ENCODE peak calls at places on chromosomes 16 and 17, in eight cellular contexts. N, S, U, K, F, L, W and V are unnamed samples.
A peak's percentile ranks its signal among the peaks of the same experiment; 100 is the strongest.

GRCh38 chr17:36697907-36698526 is 96.6 kb downstream of the MRM1 start:
- DNase-seq in U (peak; percentile 59), S (no peak), F (no peak), K (no peak), N (peak; percentile 37), W (no peak), L (no peak), V (peak; percentile 33)

GRCh38 chr17:61409301-61410099 is 9.9 kb downstream of the TBX2 start:
- DNase-seq in N (peak; percentile 55), F (no peak), L (peak; percentile 72), W (no peak), U (peak; percentile 73), S (peak; percentile 86), K (peak; percentile 76), V (peak; percentile 72)

GRCh38 chr17:1762906-1763829 is 1.3 kb downstream of the SERPINF1 start:
- DNase-seq in S (peak; percentile 52), U (peak; percentile 34), N (no peak), F (no peak), L (peak; percentile 94), K (no peak), W (no peak), V (no peak)

GRCh38 chr17:64575431-64575830 is 68.7 kb downstream of the CEP95 start:
- DNase-seq in W (no peak), K (no peak), S (no peak), F (no peak), N (no peak), U (no peak), L (no peak), V (no peak)

GRCh38 chr16:524274-525011 is 3.1 kb upstream of the CAPN15 start:
- DNase-seq in K (no peak), S (no peak), L (no peak), F (no peak), U (no peak), N (no peak), W (no peak), V (no peak)

GRCh38 chr17:34974179-34974578 is 6.1 kb upstream of the LIG3 start:
- DNase-seq in K (no peak), L (no peak), N (no peak), U (no peak), W (no peak), S (no peak), F (no peak), V (no peak)

GRCh38 chr17:72456026-72456569 is 335.3 kb downstream of the SOX9 start:
- DNase-seq in L (peak; percentile 40), U (no peak), S (no peak), W (no peak), F (no peak), K (peak; percentile 79), N (no peak), V (no peak)

GRCh38 chr17:36072431-36073121 is 8.5 kb downstream of the CCL18 start:
- DNase-seq in N (peak; percentile 83), S (peak; percentile 24), U (peak; percentile 90), W (peak; percentile 54), L (peak; percentile 39), F (peak; percentile 37), K (peak; percentile 76), V (no peak)

GRCh38 chr17:61504697-61505096 is 52.5 kb downstream of the TBX4 start:
- DNase-seq in N (no peak), S (no peak), U (no peak), F (no peak), L (peak; percentile 68), W (no peak), K (no peak), V (no peak)

GRCh38 chr16:3004319-3004718 is 8.4 kb upstream of the CLDN9 start:
- DNase-seq in K (peak; percentile 64), U (no peak), N (no peak), S (no peak), F (no peak), L (no peak), W (no peak), V (no peak)

GRCh38 chr16:64964126-64964540 is 157.7 kb downstream of the CDH11 start:
- DNase-seq in U (no peak), K (no peak), W (no peak), L (peak; percentile 67), F (no peak), S (no peak), N (no peak), V (no peak)

GRCh38 chr16:17356243-17356933 is 114.4 kb downstream of the XYLT1 start:
- DNase-seq in U (no peak), N (no peak), L (no peak), K (peak; percentile 47), F (no peak), S (no peak), W (no peak), V (no peak)

GRCh38 chr16:66696669-66697630 is at the start of gene CMTM4:
- DNase-seq in L (peak; percentile 77), F (peak; percentile 75), S (peak; percentile 98), W (peak; percentile 74), K (peak; percentile 95), U (peak; percentile 90), N (peak; percentile 87), V (no peak)

GRCh38 chr16:4801051-4801961 is 1.1 kb downstream of the ROGDI start:
- DNase-seq in W (no peak), S (no peak), N (no peak), U (peak; percentile 27), L (no peak), F (no peak), K (no peak), V (no peak)

GRCh38 chr17:81154961-81155360 is 10.3 kb upstream of the PVALEF start:
- DNase-seq in S (no peak), U (no peak), N (no peak), F (no peak), L (no peak), W (peak; percentile 83), K (no peak), V (no peak)

GRCh38 chr17:55356440-55357328 is 65.0 kb downstream of the MMD start:
- DNase-seq in U (peak; percentile 96), L (peak; percentile 71), N (peak; percentile 88), W (no peak), F (peak; percentile 47), S (peak; percentile 60), K (peak; percentile 70), V (no peak)

GRCh38 chr17:50364715-50365114 is 8.3 kb downstream of the MRPL27 start:
- DNase-seq in L (no peak), K (no peak), U (peak; percentile 60), S (no peak), W (no peak), N (no peak), F (no peak), V (no peak)
- TF ChIP-seq CTCF in L (no peak), K (no peak), U (no peak), S (no peak), W (no peak), N (no peak), F (no peak), V (peak; percentile 44)

DNA sequence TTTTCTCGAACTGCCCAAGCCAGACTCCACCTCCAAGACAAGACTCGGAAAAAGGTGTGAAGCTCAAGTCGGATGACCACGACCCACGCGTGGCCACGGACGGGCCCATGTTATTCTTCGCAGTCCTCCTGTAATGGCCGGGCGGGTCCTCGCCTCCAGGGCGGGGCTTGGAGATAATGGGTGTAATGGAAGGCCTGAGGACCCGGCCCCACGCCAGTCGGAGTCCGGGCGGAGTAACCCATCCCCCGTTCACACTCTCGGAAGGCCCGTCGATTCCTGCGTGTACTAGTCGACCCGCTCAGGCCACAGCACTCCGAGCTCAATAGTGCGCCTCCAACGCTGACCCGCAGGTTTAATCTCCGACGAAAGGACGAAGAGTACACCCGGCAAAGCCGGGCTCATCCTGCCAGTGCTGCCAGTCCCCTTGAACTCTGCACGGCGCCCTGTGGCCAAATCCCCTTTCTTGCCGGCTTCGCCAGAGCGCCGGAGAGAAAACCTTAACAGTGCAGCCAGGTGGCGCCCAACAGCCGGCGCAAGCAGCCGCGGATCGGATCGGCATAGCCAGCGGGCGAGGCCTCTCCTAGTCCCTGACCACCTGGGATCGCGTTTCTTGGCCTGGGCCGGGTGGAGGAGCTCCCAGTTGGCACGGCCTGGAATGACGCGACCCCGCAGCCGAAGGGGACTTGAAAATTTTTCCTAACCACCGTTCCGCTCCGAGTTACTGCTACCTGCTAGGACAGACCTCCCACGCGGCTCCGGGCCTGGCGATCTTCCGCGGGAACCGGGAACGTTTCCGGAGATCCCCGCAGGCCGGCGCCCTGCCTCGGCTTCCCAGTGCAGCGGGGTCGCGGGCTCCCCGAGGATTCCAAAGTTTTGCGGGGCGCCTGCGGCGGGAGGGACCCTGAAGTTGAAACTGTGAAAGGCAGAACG is 762.0 kb downstream of the KCNJ18 start:
- DNase-seq in S (no peak), U (no peak), L (no peak), W (no peak), N (no peak), F (no peak), K (no peak), V (no peak)
- TF ChIP-seq CTCF in S (no peak), U (no peak), L (no peak), W (no peak), N (no peak), F (no peak), K (no peak), V (no peak)

DNA sequence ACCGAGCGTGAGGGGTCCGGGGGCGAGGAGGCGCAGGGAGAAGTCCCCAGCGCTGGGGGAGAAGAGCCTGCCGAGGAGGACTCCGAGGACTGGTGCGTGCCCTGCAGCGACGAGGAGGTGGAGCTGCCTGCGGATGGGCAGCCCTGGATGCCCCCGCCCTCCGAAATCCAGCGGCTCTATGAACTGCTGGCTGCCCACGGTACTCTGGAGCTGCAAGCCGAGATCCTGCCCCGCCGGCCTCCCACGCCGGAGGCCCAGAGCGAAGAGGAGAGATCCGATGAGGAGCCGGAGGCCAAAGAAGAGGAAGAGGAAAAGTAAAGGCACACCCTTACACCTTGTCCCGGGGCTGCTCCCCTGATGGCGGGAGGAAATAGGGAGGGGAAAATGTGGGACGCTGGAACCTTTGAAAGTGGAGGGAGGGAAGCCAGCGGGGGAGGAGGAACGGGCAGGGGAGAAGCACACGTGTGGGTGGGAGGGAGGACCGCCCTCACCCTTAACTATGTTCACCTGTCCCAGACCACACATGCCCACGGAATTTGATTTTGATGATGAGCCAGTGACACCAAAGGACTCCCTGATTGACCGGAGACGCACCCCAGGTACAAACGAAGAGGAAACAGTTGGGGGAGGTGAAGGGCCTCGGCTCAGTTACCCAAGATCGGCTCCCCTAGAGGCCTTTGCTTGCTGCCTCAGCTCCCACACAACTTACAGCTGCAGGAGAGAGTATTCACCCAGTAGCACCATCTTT is 916 bp downstream of the PAGR1 start:
- DNase-seq in K (peak; percentile 76), L (peak; percentile 50), U (peak; percentile 80), S (no peak), W (no peak), N (peak; percentile 62), F (peak; percentile 29), V (no peak)
- TF ChIP-seq CTCF in K (no peak), L (no peak), U (no peak), S (no peak), W (no peak), N (no peak), F (no peak), V (no peak)

DNA sequence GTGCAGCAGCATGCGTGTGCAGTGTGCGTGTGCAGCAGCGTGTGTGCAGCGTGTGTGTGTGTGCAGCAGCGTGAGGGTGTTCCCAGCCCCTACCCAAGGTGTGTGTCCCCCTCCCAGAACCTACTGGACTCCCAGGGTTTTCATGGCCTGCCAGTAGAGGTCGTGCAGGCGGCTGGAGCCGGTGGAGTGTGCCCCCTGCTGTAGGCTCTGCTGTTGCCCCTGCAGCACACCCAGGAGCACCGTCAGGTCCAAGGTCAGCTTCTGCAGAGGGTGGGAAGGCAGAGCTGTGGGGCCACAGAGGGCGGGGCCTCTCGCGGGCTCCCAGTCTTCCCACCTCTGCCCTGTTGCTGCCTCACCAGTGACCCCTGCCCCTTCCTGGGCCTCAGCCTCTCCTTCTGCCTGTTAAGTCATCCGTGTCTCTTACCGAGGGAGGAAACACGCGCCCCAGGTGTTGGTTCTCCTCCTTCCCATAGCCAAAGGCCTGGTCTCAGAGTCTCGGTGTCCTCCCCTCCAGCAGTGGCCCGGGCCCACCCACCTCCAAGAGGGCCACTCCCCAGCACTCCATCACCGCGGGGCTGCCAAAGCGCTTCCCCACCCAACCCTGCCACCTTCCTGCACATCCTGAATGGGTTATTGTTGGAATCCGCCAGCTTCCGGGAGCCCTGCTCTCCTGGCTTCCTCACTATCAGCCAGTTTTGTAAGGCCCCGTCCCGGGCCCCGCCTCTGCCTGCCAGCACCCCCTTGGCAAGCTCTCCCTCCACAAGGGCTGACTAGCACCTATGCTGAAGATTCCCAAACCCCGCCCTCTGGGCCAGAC is 14.8 kb downstream of the MYBBP1A start:
- DNase-seq in N (peak; percentile 51), K (no peak), F (no peak), W (no peak), S (peak; percentile 49), U (peak; percentile 33), L (no peak), V (no peak)
- TF ChIP-seq CTCF in N (no peak), K (no peak), F (no peak), W (no peak), S (no peak), U (no peak), L (no peak), V (peak; percentile 14)